ENCODE peak calls at places on chromosomes 2 and 18, in five cellular contexts. One of them, this sample, is unnamed.

GRCh38 chr2:24454258-24454657 is 36.8 kb upstream of the NCOA1 start:
- DNase-seq in GM20000: no peak
- DNase-seq in RPMI8226: no peak
- DNase-seq in endothelial cell: no peak
- DNase-seq in HCEC 1CT: peak
- DNase-seq in this sample: no peak

GRCh38 chr2:37775908-37776250 is 104.4 kb upstream of the CDC42EP3 start:
- DNase-seq in GM20000: no peak
- DNase-seq in RPMI8226: no peak
- DNase-seq in endothelial cell: no peak
- DNase-seq in HCEC 1CT: peak
- DNase-seq in this sample: no peak

GRCh38 chr2:42101641-42102605 is 54.1 kb downstream of the PKDCC start:
- DNase-seq in GM20000: peak
- DNase-seq in RPMI8226: peak
- DNase-seq in endothelial cell: peak
- DNase-seq in HCEC 1CT: peak
- DNase-seq in this sample: no peak

GRCh38 chr18:48418000-48418399 is 8.8 kb upstream of the ZBTB7C start:
- DNase-seq in GM20000: no peak
- DNase-seq in RPMI8226: peak
- DNase-seq in endothelial cell: no peak
- DNase-seq in HCEC 1CT: no peak
- DNase-seq in this sample: no peak

GRCh38 chr2:172943992-172944793 is 131.5 kb upstream of the MAP3K20 start:
- DNase-seq in GM20000: no peak
- DNase-seq in RPMI8226: no peak
- DNase-seq in endothelial cell: no peak
- DNase-seq in HCEC 1CT: no peak
- DNase-seq in this sample: no peak

GRCh38 chr2:218419630-218420216 is 800 bp downstream of the VIL1 start:
- DNase-seq in GM20000: no peak
- DNase-seq in RPMI8226: no peak
- DNase-seq in endothelial cell: no peak
- DNase-seq in HCEC 1CT: no peak
- DNase-seq in this sample: no peak

GRCh38 chr2:217573565-217573964 is 429.2 kb downstream of the TNS1 start:
- DNase-seq in GM20000: no peak
- DNase-seq in RPMI8226: no peak
- DNase-seq in endothelial cell: no peak
- DNase-seq in HCEC 1CT: no peak
- DNase-seq in this sample: no peak

GRCh38 chr2:118122768-118123335 is 34.6 kb downstream of the INSIG2 start:
- DNase-seq in GM20000: peak
- DNase-seq in RPMI8226: no peak
- DNase-seq in endothelial cell: no peak
- DNase-seq in HCEC 1CT: no peak
- DNase-seq in this sample: no peak

GRCh38 chr18:3051718-3052410 is 38.9 kb upstream of the LPIN2 start:
- DNase-seq in GM20000: no peak
- DNase-seq in RPMI8226: no peak
- DNase-seq in endothelial cell: no peak
- DNase-seq in HCEC 1CT: no peak
- DNase-seq in this sample: peak

GRCh38 chr2:180699657-180700361 is 280.6 kb upstream of the UBE2E3 start:
- DNase-seq in GM20000: no peak
- DNase-seq in RPMI8226: no peak
- DNase-seq in endothelial cell: no peak
- DNase-seq in HCEC 1CT: no peak
- DNase-seq in this sample: no peak

GRCh38 chr2:230650585-230651137 is 62.0 kb upstream of the CAB39 start:
- DNase-seq in GM20000: no peak
- DNase-seq in RPMI8226: no peak
- DNase-seq in endothelial cell: no peak
- DNase-seq in HCEC 1CT: no peak
- DNase-seq in this sample: no peak

GRCh38 chr18:47050468-47050867 is 15.0 kb upstream of the ELOA2 start:
- DNase-seq in GM20000: peak
- DNase-seq in RPMI8226: peak
- DNase-seq in endothelial cell: peak
- DNase-seq in HCEC 1CT: peak
- DNase-seq in this sample: peak

GRCh38 chr2:134252092-134252775 is 1.6 kb upstream of the MGAT5 start:
- DNase-seq in GM20000: no peak
- DNase-seq in RPMI8226: no peak
- DNase-seq in endothelial cell: no peak
- DNase-seq in HCEC 1CT: no peak
- DNase-seq in this sample: peak

GRCh38 chr2:63000801-63001200 is 49.8 kb upstream of the OTX1 start:
- DNase-seq in GM20000: no peak
- DNase-seq in RPMI8226: no peak
- DNase-seq in endothelial cell: no peak
- DNase-seq in HCEC 1CT: peak
- DNase-seq in this sample: no peak

GRCh38 chr18:22466608-22467390 is 49.1 kb upstream of the CTAGE1 start:
- DNase-seq in GM20000: no peak
- DNase-seq in RPMI8226: no peak
- DNase-seq in endothelial cell: no peak
- DNase-seq in HCEC 1CT: peak
- DNase-seq in this sample: no peak

GRCh38 chr2:38146917-38147307 is 71.0 kb upstream of the CYP1B1 start:
- DNase-seq in GM20000: peak
- DNase-seq in RPMI8226: no peak
- DNase-seq in endothelial cell: no peak
- DNase-seq in HCEC 1CT: peak
- DNase-seq in this sample: no peak

GRCh38 chr2:68687018-68687417 is 43.6 kb downstream of the PROKR1 start:
- DNase-seq in GM20000: no peak
- DNase-seq in RPMI8226: no peak
- DNase-seq in endothelial cell: no peak
- DNase-seq in HCEC 1CT: no peak
- DNase-seq in this sample: no peak

GRCh38 chr18:48806551-48807261 is 144.1 kb downstream of the SMAD7 start:
- DNase-seq in GM20000: no peak
- DNase-seq in RPMI8226: no peak
- DNase-seq in endothelial cell: no peak
- DNase-seq in HCEC 1CT: no peak
- DNase-seq in this sample: no peak

GRCh38 chr2:24124003-24124585 is 825 bp downstream of the FAM228B start:
- DNase-seq in GM20000: no peak
- DNase-seq in RPMI8226: no peak
- DNase-seq in endothelial cell: no peak
- DNase-seq in HCEC 1CT: no peak
- DNase-seq in this sample: peak

GRCh38 chr18:12423820-12424219 is 16.1 kb downstream of the PRELID3A start:
- DNase-seq in GM20000: no peak
- DNase-seq in RPMI8226: no peak
- DNase-seq in endothelial cell: no peak
- DNase-seq in HCEC 1CT: no peak
- DNase-seq in this sample: peak

GRCh38 chr2:187138240-187138639 is 289.3 kb upstream of the ZSWIM2 start:
- DNase-seq in GM20000: peak
- DNase-seq in RPMI8226: peak
- DNase-seq in endothelial cell: peak
- DNase-seq in HCEC 1CT: peak
- DNase-seq in this sample: no peak

GRCh38 chr2:240140920-240141319 is 462 bp upstream of the OTOS start:
- DNase-seq in GM20000: no peak
- DNase-seq in RPMI8226: no peak
- DNase-seq in endothelial cell: no peak
- DNase-seq in HCEC 1CT: no peak
- DNase-seq in this sample: no peak

GRCh38 chr2:136135924-136136906 is 18.3 kb upstream of the CXCR4 start:
- DNase-seq in GM20000: peak
- DNase-seq in RPMI8226: peak
- DNase-seq in endothelial cell: no peak
- DNase-seq in HCEC 1CT: no peak
- DNase-seq in this sample: peak

GRCh38 chr18:43812627-43813026 is 535.3 kb upstream of the SYT4 start:
- DNase-seq in GM20000: no peak
- DNase-seq in RPMI8226: no peak
- DNase-seq in endothelial cell: no peak
- DNase-seq in HCEC 1CT: no peak
- DNase-seq in this sample: no peak

GRCh38 chr2:68236080-68236734 is 16.1 kb downstream of the PPP3R1 start:
- DNase-seq in GM20000: no peak
- DNase-seq in RPMI8226: no peak
- DNase-seq in endothelial cell: no peak
- DNase-seq in HCEC 1CT: no peak
- DNase-seq in this sample: no peak

GRCh38 chr2:218733615-218734021 is 23.0 kb downstream of the TTLL4 start:
- DNase-seq in GM20000: peak
- DNase-seq in RPMI8226: no peak
- DNase-seq in endothelial cell: no peak
- DNase-seq in HCEC 1CT: peak
- DNase-seq in this sample: no peak

GRCh38 chr2:70706026-70706795 is 61.8 kb downstream of the ADD2 start:
- DNase-seq in GM20000: no peak
- DNase-seq in RPMI8226: no peak
- DNase-seq in endothelial cell: no peak
- DNase-seq in HCEC 1CT: no peak
- DNase-seq in this sample: no peak

GRCh38 chr2:27086722-27087446 is at the start of gene KHK:
- DNase-seq in GM20000: peak
- DNase-seq in RPMI8226: peak
- DNase-seq in endothelial cell: peak
- DNase-seq in HCEC 1CT: no peak
- DNase-seq in this sample: peak

GRCh38 chr18:23828426-23828825 is 139.2 kb downstream of the LAMA3 start:
- DNase-seq in GM20000: peak
- DNase-seq in RPMI8226: peak
- DNase-seq in endothelial cell: no peak
- DNase-seq in HCEC 1CT: peak
- DNase-seq in this sample: no peak

GRCh38 chr2:240818543-240819403 is 1.2 kb downstream of the KIF1A start:
- DNase-seq in GM20000: no peak
- DNase-seq in RPMI8226: no peak
- DNase-seq in endothelial cell: no peak
- DNase-seq in HCEC 1CT: no peak
- DNase-seq in this sample: peak

GRCh38 chr18:56509656-56510055 is 128.7 kb downstream of the TXNL1 start:
- DNase-seq in GM20000: no peak
- DNase-seq in RPMI8226: no peak
- DNase-seq in endothelial cell: no peak
- DNase-seq in HCEC 1CT: no peak
- DNase-seq in this sample: no peak

GRCh38 chr2:71706836-71707235 is 253.5 kb downstream of the DYSF start:
- DNase-seq in GM20000: no peak
- DNase-seq in RPMI8226: no peak
- DNase-seq in endothelial cell: no peak
- DNase-seq in HCEC 1CT: no peak
- DNase-seq in this sample: no peak

GRCh38 chr2:229719926-229720652 is 5.7 kb upstream of the DNER start:
- DNase-seq in GM20000: no peak
- DNase-seq in RPMI8226: no peak
- DNase-seq in endothelial cell: no peak
- DNase-seq in HCEC 1CT: no peak
- DNase-seq in this sample: no peak

GRCh38 chr2:46460991-46461715 is 18.2 kb upstream of the TMEM247 start:
- DNase-seq in GM20000: peak
- DNase-seq in RPMI8226: peak
- DNase-seq in endothelial cell: peak
- DNase-seq in HCEC 1CT: peak
- DNase-seq in this sample: peak

GRCh38 chr2:66445781-66446177 is 10.9 kb downstream of the MEIS1 start:
- DNase-seq in GM20000: no peak
- DNase-seq in RPMI8226: no peak
- DNase-seq in endothelial cell: peak
- DNase-seq in HCEC 1CT: peak
- DNase-seq in this sample: no peak

GRCh38 chr2:128585706-128586105 is 267.0 kb upstream of the HS6ST1 start:
- DNase-seq in GM20000: no peak
- DNase-seq in RPMI8226: no peak
- DNase-seq in endothelial cell: no peak
- DNase-seq in HCEC 1CT: peak
- DNase-seq in this sample: no peak